ENCODE peak calls at places on chromosomes 5 and 9, in six cellular contexts. F is CD4-positive, alpha-beta memory T cell; Q is posterior cingulate gyrus; W is T1000; U is activated T-cell treated with anti-CD3 and anti-CD28 coated beads, Interleukin-2, amount 50 U/mL, for 4 hours; N is AG04450. M is an unnamed sample.
A peak's percentile ranks its signal among the peaks of the same experiment; 100 is the strongest.

GRCh38 chr5:145483211-145483610 is 351.9 kb downstream of the PRELID2 start:
- DNase-seq in W (no peak), Q (no peak), U (no peak), F (no peak), N (no peak), M (no peak)

GRCh38 chr5:159547466-159548195 is 217.3 kb upstream of the IL12B start:
- DNase-seq in Q (no peak), W (no peak), F (no peak), N (no peak), U (no peak), M (no peak)

GRCh38 chr5:76291305-76292077 is 111.6 kb upstream of the IQGAP2 start:
- DNase-seq in N (no peak), F (no peak), W (no peak), U (no peak), Q (no peak), M (no peak)

GRCh38 chr5:116573617-116574431 is 799 bp downstream of the SEMA6A start:
- DNase-seq in N (no peak), Q (no peak), U (no peak), F (no peak), W (peak; percentile 9), M (peak; percentile 72)

GRCh38 chr5:112914584-112914983 is 7.4 kb downstream of the REEP5 start:
- DNase-seq in F (no peak), Q (no peak), U (no peak), N (no peak), W (no peak), M (no peak)

GRCh38 chr9:13778486-13779110 is 499.1 kb upstream of the MPDZ start:
- DNase-seq in U (no peak), W (no peak), F (no peak), Q (no peak), N (no peak), M (no peak)

GRCh38 chr9:13661014-13661413 is 381.5 kb upstream of the MPDZ start:
- DNase-seq in N (no peak), F (no peak), Q (no peak), U (no peak), W (no peak), M (no peak)

GRCh38 chr9:6672118-6672517 is 26.6 kb upstream of the GLDC start:
- DNase-seq in N (no peak), Q (no peak), W (no peak), U (no peak), F (no peak), M (no peak)

GRCh38 chr5:72860499-72860898 is 44.0 kb downstream of the TNPO1 start:
- DNase-seq in U (no peak), F (no peak), N (peak; percentile 8), W (no peak), Q (no peak), M (no peak)

GRCh38 chr9:32348289-32348688 is 36.2 kb upstream of the ACO1 start:
- DNase-seq in F (no peak), W (no peak), N (no peak), U (no peak), Q (no peak), M (no peak)

M was measured in Right ventricle myocardium inferior.